ENCODE peak calls at places on chromosomes 5 and 9, in four cellular contexts. W, E, T and R are unnamed samples.

GRCh38 chr9:6715755-6716643 is 41.8 kb upstream of the KDM4C start:
- DNase-seq in W (peak; percentile 36), E (peak; percentile 56), T (peak; percentile 46), R (no peak)

GRCh38 chr5:170389250-170389902 is at the start of gene KCNMB1:
- DNase-seq in W (no peak), E (no peak), T (peak; percentile 12), R (no peak)

GRCh38 chr5:71482132-71482531 is 26.7 kb downstream of the BDP1 start:
- DNase-seq in W (peak; percentile 64), E (no peak), T (peak; percentile 17), R (no peak)

GRCh38 chr5:175092691-175093090 is 351.3 kb downstream of the DRD1 start:
- DNase-seq in W (no peak), E (no peak), T (no peak), R (no peak)

GRCh38 chr9:97786341-97786740 is 66.7 kb upstream of the FOXE1 start:
- DNase-seq in W (peak; percentile 70), E (peak; percentile 19), T (peak; percentile 51), R (peak; percentile 45)

GRCh38 chr5:134458234-134458633 is 46.6 kb upstream of the CDKN2AIPNL start:
- DNase-seq in W (no peak), E (no peak), T (peak; percentile 85), R (no peak)

GRCh38 chr5:65722575-65723424 is 795 bp downstream of the NLN start:
- DNase-seq in W (peak; percentile 34), E (peak; percentile 19), T (peak; percentile 88), R (peak; percentile 67)

GRCh38 chr9:116572095-116572748 is 114.9 kb upstream of the TRIM32 start:
- DNase-seq in W (peak; percentile 59), E (peak; percentile 33), T (peak; percentile 88), R (peak; percentile 89)

GRCh38 chr5:154575869-154576806 is 98.1 kb upstream of the HAND1 start:
- DNase-seq in W (peak; percentile 18), E (no peak), T (no peak), R (no peak)

GRCh38 chr9:111839387-111839786 is 44.6 kb upstream of the SHOC1 start:
- DNase-seq in W (peak; percentile 27), E (no peak), T (peak; percentile 47), R (no peak)

GRCh38 chr5:1119312-1119831 is 7.5 kb upstream of the SLC12A7 start:
- DNase-seq in W (no peak), E (no peak), T (no peak), R (no peak)

GRCh38 chr5:110951373-110951791 is 120.1 kb upstream of the TSLP start:
- DNase-seq in W (peak; percentile 77), E (no peak), T (no peak), R (no peak)

DNA sequence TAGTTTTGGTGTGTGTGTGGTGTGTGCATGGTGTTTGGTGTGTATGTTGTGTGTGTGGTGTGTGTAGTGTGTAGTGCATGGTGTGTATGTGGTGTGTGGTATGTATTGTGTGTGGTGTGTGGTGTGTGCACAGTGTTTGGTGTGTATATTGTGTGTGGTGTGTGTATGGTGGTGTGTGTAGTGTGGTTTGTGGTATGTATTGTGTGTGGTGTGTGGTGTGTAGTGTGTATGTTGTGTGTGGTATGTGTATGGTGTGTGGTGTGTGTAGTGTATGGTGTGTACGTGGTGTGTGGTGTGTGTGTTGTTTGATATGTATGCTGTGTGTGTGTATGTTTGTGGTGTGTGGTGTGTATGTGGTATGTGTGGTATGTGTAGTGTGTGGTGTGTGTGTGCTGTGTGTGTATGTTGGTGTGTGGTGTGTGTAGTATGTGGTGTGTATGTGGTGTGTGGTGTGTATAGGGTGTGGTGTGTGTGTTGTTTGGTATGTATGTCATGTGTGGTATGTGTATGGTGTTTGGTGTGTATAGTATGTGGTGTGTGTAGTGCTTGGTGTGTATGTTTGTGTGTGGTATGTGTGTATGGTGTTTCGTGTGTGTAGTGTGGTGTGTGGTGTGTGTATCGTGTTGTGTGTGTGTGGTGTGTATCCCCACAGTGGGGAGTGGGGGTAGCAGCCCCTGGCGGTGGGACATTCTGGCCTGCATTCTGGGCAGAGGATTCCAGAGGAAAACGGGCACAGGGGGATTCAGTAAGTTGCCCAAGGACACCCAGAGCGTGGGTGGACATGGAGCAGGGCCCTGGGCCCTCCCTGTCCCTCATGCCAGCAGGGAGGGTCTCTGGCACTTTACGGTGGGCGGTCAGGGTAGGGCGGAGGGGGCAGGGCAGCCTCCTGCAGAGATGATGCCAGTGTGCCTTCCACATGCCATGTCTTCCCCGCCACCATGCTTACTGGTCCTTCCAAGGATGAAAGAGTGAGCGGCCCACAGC is 79.7 kb downstream of the HMCN2 start:
- DNase-seq in W (no peak), E (no peak), T (no peak), R (no peak)
- TF ChIP-seq EZH2phosphoT487 in W (no peak), E (no peak), T (no peak), R (no peak)

GRCh38 chr5:135465391-135466122 is 13.4 kb upstream of the TIFAB start:
- DNase-seq in W (no peak), E (no peak), T (no peak), R (no peak)
- TF ChIP-seq EZH2phosphoT487 in W (no peak), E (no peak), T (no peak), R (no peak)

GRCh38 chr5:136424835-136425694 is 59.7 kb upstream of the TRPC7 start:
- DNase-seq in W (peak; percentile 59), E (peak; percentile 47), T (peak; percentile 79), R (peak; percentile 90)

GRCh38 chr5:136420168-136420916 is 55.0 kb upstream of the TRPC7 start:
- DNase-seq in W (no peak), E (no peak), T (no peak), R (no peak)

GRCh38 chr5:136427421-136427820 is 62.1 kb upstream of the TRPC7 start:
- DNase-seq in W (no peak), E (no peak), T (no peak), R (no peak)

GRCh38 chr5:136425914-136426313 is 60.6 kb upstream of the TRPC7 start:
- DNase-seq in W (no peak), E (no peak), T (peak; percentile 4), R (no peak)
- TF ChIP-seq EZH2phosphoT487 in W (no peak), E (no peak), T (no peak), R (no peak)

DNA sequence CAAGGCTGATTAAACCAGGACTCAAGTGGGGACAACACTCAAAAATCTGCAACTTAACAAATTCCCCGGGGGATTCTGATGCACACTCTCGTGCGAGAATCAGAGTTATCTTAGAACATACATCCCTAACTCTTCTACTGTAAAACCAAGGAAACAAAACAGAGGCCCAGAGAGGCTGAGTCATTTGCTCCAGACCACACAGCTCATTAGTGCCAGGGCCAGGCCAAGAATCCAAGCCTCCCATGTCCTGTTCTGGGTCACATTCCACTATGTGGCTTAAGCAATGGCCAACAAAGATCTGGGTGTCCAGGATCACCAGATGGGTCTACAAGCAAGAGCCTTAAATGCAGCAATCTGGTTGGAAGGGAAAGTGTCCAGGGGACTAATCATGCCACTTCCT is 165.9 kb downstream of the ADAMTS12 start:
- DNase-seq in W (no peak), E (no peak), T (peak; percentile 74), R (no peak)
- TF ChIP-seq EZH2phosphoT487 in W (no peak), E (no peak), T (no peak), R (no peak)

DNA sequence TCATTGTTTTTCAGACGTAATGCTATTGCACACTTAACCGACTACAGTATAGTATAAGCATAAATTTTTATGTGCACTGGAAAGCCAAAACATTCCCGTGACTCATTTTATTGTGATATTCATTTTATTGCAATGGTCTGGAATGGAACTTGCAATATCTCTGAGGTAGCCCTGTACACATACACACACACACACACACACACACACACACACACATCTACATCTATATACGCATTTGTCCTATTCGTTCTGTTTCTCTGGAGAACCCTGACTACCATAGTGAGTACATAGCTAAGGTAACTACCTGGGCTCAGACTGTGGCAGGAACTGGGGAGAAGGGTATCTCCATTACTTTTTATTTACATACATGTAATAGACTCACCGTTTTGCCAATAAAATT is 73.8 kb upstream of the PLPP1 start:
- DNase-seq in W (peak; percentile 66), E (no peak), T (no peak), R (no peak)
- TF ChIP-seq EZH2phosphoT487 in W (no peak), E (no peak), T (no peak), R (no peak)

DNA sequence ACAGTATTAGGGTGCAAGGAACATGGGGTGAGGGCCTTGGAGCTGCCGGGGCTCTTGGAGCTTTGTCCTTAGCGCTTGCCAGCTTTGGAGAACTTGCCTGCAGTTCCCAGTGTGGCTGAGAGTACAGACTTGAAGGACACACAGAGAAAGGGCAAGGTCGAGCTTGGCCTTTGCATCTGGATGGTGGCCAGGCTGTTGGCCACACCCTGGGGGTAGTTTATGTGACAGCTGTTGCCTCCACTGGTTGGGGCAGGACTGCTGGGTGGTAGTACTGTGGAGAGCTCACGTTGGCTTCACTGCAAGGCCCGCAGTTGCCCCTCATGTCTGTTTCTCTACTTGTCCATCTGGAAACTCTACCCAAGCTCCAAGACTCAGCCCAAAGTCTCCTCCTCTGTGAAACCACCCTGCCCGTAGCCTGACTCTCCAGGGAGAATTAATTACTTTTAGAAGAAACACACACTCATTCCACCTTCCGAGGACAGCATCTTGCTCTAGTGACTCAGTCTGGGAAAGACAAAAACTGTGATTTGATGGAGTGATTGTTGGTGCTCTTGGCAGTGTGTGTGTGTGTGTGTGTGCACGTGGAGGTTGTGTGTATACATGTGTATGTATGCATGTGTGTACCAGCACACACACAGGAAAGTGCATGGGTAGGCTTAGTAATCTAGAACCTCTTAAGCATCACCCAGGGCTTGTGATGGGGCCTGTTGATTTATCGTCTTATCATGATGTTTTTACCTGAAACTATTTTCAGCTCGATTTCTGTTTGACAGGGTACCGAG is 57.8 kb downstream of the TENT4A start:
- DNase-seq in W (no peak), E (no peak), T (no peak), R (no peak)
- TF ChIP-seq EZH2phosphoT487 in W (no peak), E (no peak), T (no peak), R (no peak)

GRCh38 chr9:93020151-93020550 is 38.4 kb upstream of the SUSD3 start:
- DNase-seq in W (no peak), E (no peak), T (no peak), R (no peak)

GRCh38 chr9:93020785-93021670 is 37.5 kb upstream of the SUSD3 start:
- DNase-seq in W (no peak), E (no peak), T (no peak), R (no peak)

GRCh38 chr9:93013856-93014582 is 44.5 kb upstream of the SUSD3 start:
- DNase-seq in W (no peak), E (no peak), T (no peak), R (no peak)

GRCh38 chr9:93012998-93013855 is 45.3 kb upstream of the SUSD3 start:
- DNase-seq in W (no peak), E (no peak), T (no peak), R (no peak)

DNA sequence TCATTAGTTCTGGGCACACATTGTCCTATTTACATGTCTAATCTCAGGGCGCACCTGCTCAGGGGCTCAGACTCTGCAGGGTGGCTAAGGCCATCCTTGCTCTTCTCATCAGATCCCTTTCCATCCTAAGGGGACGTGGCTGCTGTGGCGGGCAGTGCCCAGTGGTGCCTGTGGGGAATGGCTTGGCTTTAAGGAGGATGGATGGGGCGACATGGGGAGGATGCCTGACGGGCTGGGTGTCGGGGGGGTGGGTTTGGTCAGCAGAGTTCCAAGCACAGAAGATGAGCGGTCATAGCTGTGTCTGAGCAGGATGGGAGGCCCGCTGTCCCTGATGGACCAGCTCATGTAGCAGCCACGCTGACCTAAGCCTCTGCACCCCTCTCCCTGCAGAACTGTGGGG is 40.9 kb upstream of the SUSD3 start:
- DNase-seq in W (no peak), E (no peak), T (no peak), R (no peak)
- TF ChIP-seq EZH2phosphoT487 in W (no peak), E (no peak), T (no peak), R (no peak)

GRCh38 chr5:173075137-173075868 is 19.2 kb downstream of the CREBRF start:
- DNase-seq in W (peak; percentile 47), E (no peak), T (no peak), R (no peak)
- TF ChIP-seq EZH2phosphoT487 in W (no peak), E (no peak), T (no peak), R (no peak)

GRCh38 chr5:13664377-13664776 is 280.1 kb downstream of the DNAH5 start:
- DNase-seq in W (peak; percentile 96), E (no peak), T (peak; percentile 91), R (no peak)
- TF ChIP-seq EZH2phosphoT487 in W (no peak), E (no peak), T (no peak), R (no peak)